ENCODE peak calls at places on chromosomes 3 and 15, in eight cellular contexts. Q is AG08395; S is stimulated activated CD8-positive, alpha-beta memory T cell treated with anti-CD3 and anti-CD28 coated beads, Interleukin-15, amount 100 ng/mL, for 1 hour; R is NCI-H1417; I is amniotic epithelial cell; O is head of caudate nucleus; Y is lung; C is stimulated activated CD4-positive, alpha-beta T cell treated with anti-CD3 and anti-CD28 coated beads, Interleukin-2, amount 100 ng/mL, for 4 hours. H is an unnamed sample.

GRCh38 chr3:122987231-122987630 is 40.3 kb downstream of the SEMA5B start:
- DNase-seq in S (no peak), Q (no peak), C (no peak), I (no peak), O (no peak), Y (no peak), R (peak; percentile 24), H (no peak)

GRCh38 chr3:184592411-184593200 is 31.0 kb downstream of the EPHB3 start:
- DNase-seq in R (no peak), C (no peak), O (no peak), S (no peak), Q (no peak), Y (no peak), I (no peak), H (no peak)

GRCh38 chr3:126116526-126116925 is 32.6 kb upstream of the SLC41A3 start:
- DNase-seq in Y (no peak), I (no peak), Q (no peak), O (no peak), C (no peak), S (no peak), R (no peak), H (no peak)

GRCh38 chr3:52471371-52472238 is 16.2 kb downstream of the NISCH start:
- DNase-seq in C (no peak), Q (peak; percentile 62), Y (peak; percentile 80), S (no peak), I (peak; percentile 59), R (no peak), O (peak; percentile 66), H (no peak)

GRCh38 chr3:100277255-100277800 is 16.5 kb downstream of the TBC1D23 start:
- DNase-seq in O (no peak), R (peak; percentile 89), Y (no peak), S (no peak), Q (no peak), C (no peak), I (no peak), H (no peak)

GRCh38 chr3:195551381-195551978 is 8.4 kb upstream of the PPP1R2 start:
- DNase-seq in O (no peak), Y (no peak), S (no peak), Q (no peak), R (no peak), C (no peak), I (no peak), H (no peak)

GRCh38 chr15:70902105-70902504 is 9.5 kb downstream of the LRRC49 start:
- DNase-seq in I (peak; percentile 73), C (no peak), S (no peak), Y (no peak), R (no peak), O (no peak), Q (peak; percentile 68), H (no peak)

GRCh38 chr3:8424281-8424680 is 77.3 kb upstream of the LMCD1 start:
- DNase-seq in S (no peak), Q (no peak), O (no peak), C (no peak), R (no peak), Y (no peak), I (no peak), H (no peak)

GRCh38 chr15:80923668-80924067 is 66.0 kb downstream of the MESD start:
- DNase-seq in Q (no peak), Y (no peak), I (peak; percentile 13), O (no peak), C (no peak), R (no peak), S (no peak), H (no peak)

GRCh38 chr15:100114100-100114499 is 227.7 kb downstream of the ADAMTS17 start:
- DNase-seq in C (no peak), I (peak; percentile 95), S (no peak), Q (peak; percentile 84), R (no peak), O (peak; percentile 49), Y (no peak), H (no peak)

GRCh38 chr15:101615414-101615985 is 36.7 kb downstream of the TM2D3 start:
- DNase-seq in O (no peak), Y (no peak), I (no peak), S (no peak), R (no peak), C (no peak), Q (peak; percentile 37), H (no peak)

GRCh38 chr3:189273736-189274135 is 102.0 kb downstream of the TPRG1 start:
- DNase-seq in Q (no peak), R (no peak), O (no peak), C (no peak), S (no peak), I (no peak), Y (no peak), H (no peak)

GRCh38 chr15:78506971-78507830 is at the start of gene HYKK:
- DNase-seq in Q (peak; percentile 99), I (peak; percentile 97), S (peak; percentile 32), O (peak; percentile 89), Y (peak; percentile 93), C (peak; percentile 58), R (peak; percentile 99), H (peak; percentile 68)

GRCh38 chr15:22226034-22226790 is 145.9 kb downstream of the OR4M2 start:
- DNase-seq in Y (no peak), Q (no peak), R (no peak), I (no peak), C (no peak), S (no peak), O (no peak), H (no peak)

GRCh38 chr15:65793813-65794104 is 1.7 kb upstream of the DENND4A start:
- DNase-seq in R (no peak), Y (no peak), Q (no peak), S (no peak), O (no peak), C (no peak), I (no peak), H (no peak)

GRCh38 chr15:89455535-89455934 is 40.8 kb downstream of the RHCG start:
- DNase-seq in Q (no peak), Y (no peak), I (no peak), S (no peak), C (no peak), R (peak; percentile 25), O (no peak), H (no peak)

GRCh38 chr15:72584006-72584405 is 70.5 kb upstream of the GOLGA6B start:
- DNase-seq in C (no peak), I (peak; percentile 76), Y (no peak), Q (peak; percentile 8), O (no peak), S (no peak), R (no peak), H (no peak)

GRCh38 chr3:197997936-197998335 is 37.9 kb downstream of the LMLN start:
- DNase-seq in S (no peak), O (no peak), C (no peak), I (no peak), R (no peak), Y (no peak), Q (no peak), H (no peak)

GRCh38 chr3:117322866-117323265 is 613.3 kb downstream of the TUSC7 start:
- DNase-seq in Y (no peak), R (no peak), C (no peak), O (no peak), Q (peak; percentile 3), S (no peak), I (peak; percentile 4), H (no peak)

GRCh38 chr3:146308682-146309081 is 57.8 kb upstream of the PLSCR4 start:
- DNase-seq in Y (no peak), C (no peak), O (no peak), S (no peak), Q (peak; percentile 62), I (peak; percentile 55), R (no peak), H (no peak)

GRCh38 chr3:195254454-195255175 is 16.3 kb downstream of the XXYLT1 start:
- DNase-seq in Q (no peak), S (no peak), O (no peak), R (no peak), C (no peak), I (no peak), Y (peak; percentile 26), H (no peak)

GRCh38 chr3:50502584-50503423 is 630 bp downstream of the CACNA2D2 start:
- DNase-seq in S (no peak), R (peak; percentile 53), Q (no peak), Y (no peak), I (no peak), C (no peak), O (no peak), H (no peak)

GRCh38 chr3:129120254-129121004 is 1.2 kb downstream of the RAB43 start:
- DNase-seq in S (peak; percentile 77), I (peak; percentile 94), O (peak; percentile 44), Y (peak; percentile 92), Q (peak; percentile 95), R (peak; percentile 44), C (peak; percentile 82), H (peak; percentile 83)

GRCh38 chr3:105352976-105353375 is 13.7 kb upstream of the ALCAM start:
- DNase-seq in C (no peak), Q (no peak), R (no peak), Y (no peak), I (peak; percentile 84), O (no peak), S (no peak), H (no peak)

GRCh38 chr3:46923559-46924350 is 46.2 kb downstream of the PTH1R start:
- DNase-seq in Y (no peak), C (no peak), I (peak; percentile 33), O (no peak), R (peak; percentile 17), Q (peak; percentile 53), S (no peak), H (no peak)

GRCh38 chr3:184171562-184171961 is 3.1 kb upstream of the AP2M1 start:
- DNase-seq in O (no peak), Y (no peak), R (no peak), Q (peak; percentile 27), C (no peak), I (peak; percentile 65), S (no peak), H (no peak)

GRCh38 chr3:27805282-27805681 is 83.2 kb upstream of the EOMES start:
- DNase-seq in I (no peak), S (no peak), C (no peak), R (no peak), O (no peak), Y (no peak), Q (no peak), H (no peak)

GRCh38 chr3:156158656-156159295 is 38.4 kb downstream of the KCNAB1 start:
- DNase-seq in Q (no peak), C (no peak), O (no peak), I (no peak), S (no peak), R (no peak), Y (no peak), H (no peak)

GRCh38 chr3:123881771-123882170 is 2.4 kb downstream of the MYLK start:
- DNase-seq in Q (no peak), I (no peak), R (peak; percentile 9), O (no peak), Y (no peak), S (no peak), C (no peak), H (no peak)

GRCh38 chr3:23805881-23806321 is at the start of gene UBE2E1:
- DNase-seq in Y (peak; percentile 76), R (peak; percentile 61), S (peak; percentile 35), I (peak; percentile 73), Q (peak; percentile 75), O (no peak), C (peak; percentile 60), H (peak; percentile 66)

GRCh38 chr3:135199137-135199536 is 404.1 kb downstream of the EPHB1 start:
- DNase-seq in I (no peak), O (no peak), C (no peak), Y (no peak), Q (no peak), R (no peak), S (no peak), H (no peak)

GRCh38 chr3:123048480-123049237 is 18.2 kb upstream of the PDIA5 start:
- DNase-seq in R (no peak), Y (no peak), C (no peak), O (no peak), I (no peak), Q (no peak), S (no peak), H (no peak)

H was measured in T follicular helper cell.